ENCODE peak calls at places on chromosomes 1 and 21, in nine cellular contexts. Z, V, K, W, M, G, Y, A and Q are unnamed samples. For H3K9me3, the result is how much of the 10 kb centered on the place peaks cover.

GRCh38 chr1:213369465-213369864 is 318.4 kb downstream of the RPS6KC1 start:
- DNase-seq in W (no peak), M (no peak), Y (no peak), V (no peak), Z (no peak), G (no peak), K (no peak), A (no peak), Q (no peak)

GRCh38 chr1:96840396-96840795 is 118.8 kb downstream of the PTBP2 start:
- DNase-seq in A (no peak), K (no peak), W (no peak), Y (no peak), Z (no peak), G (no peak), M (no peak), V (no peak), Q (no peak)

GRCh38 chr1:227058321-227058751 is 118.2 kb downstream of the COQ8A start:
- DNase-seq in V (no peak), G (no peak), Z (no peak), A (no peak), W (no peak), Y (no peak), K (peak), M (no peak), Q (no peak)

GRCh38 chr1:16184557-16185303 is 27.7 kb downstream of the ARHGEF19 start:
- DNase-seq in A (no peak), Z (no peak), V (no peak), K (no peak), G (peak), M (no peak), Y (no peak), W (no peak), Q (no peak)

GRCh38 chr1:23651069-23651808 is 40.4 kb upstream of the RPL11 start:
- DNase-seq in Y (no peak), A (peak), M (no peak), Z (no peak), K (no peak), W (no peak), V (no peak), G (no peak), Q (no peak)

GRCh38 chr21:31142600-31142999 is 104.3 kb upstream of the KRTAP19-8 start:
- DNase-seq in Z (peak), Y (no peak), V (no peak), G (no peak), K (no peak), A (no peak), M (no peak), W (no peak), Q (peak)

GRCh38 chr21:18617291-18617690 is 213.7 kb upstream of the TMPRSS15 start:
- DNase-seq in Y (no peak), M (no peak), A (no peak), W (no peak), K (no peak), V (peak), Z (no peak), G (no peak), Q (no peak)

GRCh38 chr1:205270764-205271163 is 43.0 kb downstream of the TMCC2 start:
- DNase-seq in G (no peak), W (no peak), Z (no peak), V (no peak), A (no peak), M (no peak), K (peak), Y (no peak), Q (no peak)

GRCh38 chr1:231826566-231826965 is 200.0 kb downstream of the DISC1 start:
- DNase-seq in V (no peak), M (no peak), G (no peak), W (no peak), Z (no peak), A (no peak), Y (no peak), K (no peak), Q (no peak)
- H3K27ac ChIP-seq in V (no peak), M (no peak), G (no peak), W (no peak), Z (no peak), A (no peak), Y (no peak), K (no peak), Q (no peak)

GRCh38 chr21:14074177-14074576 is 136.6 kb downstream of the LIPI start:
- DNase-seq in K (no peak), Z (no peak), A (no peak), V (no peak), Y (no peak), G (no peak), W (no peak), M (no peak), Q (no peak)

GRCh38 chr21:14072761-14073535 is 137.8 kb downstream of the LIPI start:
- DNase-seq in W (no peak), G (no peak), K (no peak), Y (no peak), A (no peak), V (no peak), Z (no peak), M (no peak), Q (no peak)

GRCh38 chr21:14076143-14076806 is 134.5 kb downstream of the LIPI start:
- DNase-seq in V (no peak), Y (no peak), K (no peak), W (no peak), A (no peak), M (no peak), Z (no peak), G (no peak), Q (no peak)

GRCh38 chr21:14073615-14074014 is 137.1 kb downstream of the LIPI start:
- DNase-seq in Y (no peak), W (no peak), G (no peak), M (no peak), A (no peak), K (no peak), V (no peak), Z (no peak), Q (no peak)

GRCh38 chr21:14075346-14076142 is 135.2 kb downstream of the LIPI start:
- DNase-seq in G (no peak), Y (no peak), M (no peak), K (no peak), W (no peak), V (no peak), Z (no peak), A (no peak), Q (no peak)
- H3K9me3 ChIP-seq in G (under half), Y (under half), M (half or more), K (under half), W (under half), V (under half), Z (under half), A (under half), Q (under half)

GRCh38 chr1:198124665-198125064 is 32.1 kb upstream of the NEK7 start:
- DNase-seq in W (no peak), A (no peak), Y (no peak), M (no peak), K (no peak), Z (no peak), V (no peak), G (no peak), Q (no peak)
- H3K27ac ChIP-seq in W (no peak), A (no peak), Y (no peak), M (no peak), K (no peak), Z (no peak), V (no peak), G (no peak), Q (no peak)

GRCh38 chr1:239218296-239218695 is 168.1 kb upstream of the CHRM3 start:
- DNase-seq in K (no peak), Z (no peak), Y (no peak), M (no peak), W (no peak), V (no peak), G (no peak), A (no peak), Q (no peak)

GRCh38 chr1:239222999-239223398 is 163.4 kb upstream of the CHRM3 start:
- DNase-seq in Z (no peak), M (no peak), Y (no peak), K (no peak), G (no peak), A (no peak), V (no peak), W (no peak), Q (no peak)

GRCh38 chr1:239219679-239220078 is 166.7 kb upstream of the CHRM3 start:
- DNase-seq in W (no peak), V (no peak), K (no peak), G (no peak), Y (no peak), M (no peak), Z (no peak), A (no peak), Q (no peak)

GRCh38 chr1:239224100-239224499 is 162.3 kb upstream of the CHRM3 start:
- DNase-seq in Z (no peak), M (no peak), K (no peak), G (no peak), Y (no peak), V (peak), A (no peak), W (no peak), Q (no peak)

DNA sequence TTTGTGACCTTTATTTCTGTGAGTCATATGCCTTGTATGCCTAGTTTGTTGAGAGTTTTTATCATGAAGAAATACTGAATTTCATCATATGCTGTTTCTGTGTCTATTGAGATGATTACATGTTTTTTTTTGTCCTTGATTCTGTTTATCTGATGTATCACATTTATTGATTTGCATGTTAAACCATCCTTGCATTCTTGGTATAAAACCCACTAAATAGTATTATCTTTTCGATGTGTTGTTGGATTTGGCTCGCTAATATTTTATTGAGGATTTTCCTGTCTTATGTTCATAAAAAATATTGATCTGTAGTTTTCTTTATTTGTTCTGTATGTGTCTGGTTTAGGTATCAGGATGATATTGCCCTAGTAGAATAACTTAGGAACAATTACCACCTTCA is 164.7 kb upstream of the CHRM3 start:
- DNase-seq in G (no peak), Y (no peak), V (no peak), W (no peak), Z (no peak), A (no peak), M (no peak), K (no peak), Q (no peak)
- H3K9me3 ChIP-seq in G (under half), Y (under half), V (under half), W (under half), Z (under half), A (under half), M (half or more), K (under half), Q (under half)

GRCh38 chr1:192539450-192540132 is 36.0 kb upstream of the RGS1 start:
- DNase-seq in K (peak), Y (no peak), Z (no peak), V (no peak), W (no peak), M (no peak), G (no peak), A (no peak), Q (peak)
- H3K27ac ChIP-seq in K (peak), Y (peak), Z (peak), V (peak), W (peak), M (peak), G (peak), A (peak), Q (peak)

DNA sequence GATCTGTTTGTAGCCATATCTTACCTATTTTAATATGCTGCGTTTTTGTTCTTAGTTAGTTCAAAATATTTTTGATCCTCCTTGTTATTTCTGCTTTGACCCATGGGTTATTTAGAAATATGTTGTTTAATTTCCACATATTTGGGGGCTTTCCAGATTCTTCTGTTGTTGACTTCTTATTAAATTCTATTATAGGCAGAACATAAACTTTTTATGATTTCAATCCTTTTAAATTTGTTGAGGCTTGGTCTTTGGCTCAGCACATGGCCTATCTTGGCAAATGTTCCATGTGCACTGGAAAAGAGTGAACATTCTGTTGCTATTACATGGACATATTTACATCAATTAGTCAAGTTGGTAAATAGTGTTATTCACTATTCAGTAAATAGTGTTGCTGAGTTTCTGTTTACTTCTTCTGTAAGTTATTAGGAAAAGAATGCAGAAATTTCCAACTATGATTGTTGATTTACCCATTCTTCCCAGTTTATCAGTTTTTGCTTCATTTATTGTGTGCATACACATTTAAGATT is 75.4 kb downstream of the ETS2 start:
- DNase-seq in G (no peak), Z (no peak), A (no peak), M (no peak), W (no peak), K (peak), V (no peak), Y (no peak), Q (no peak)
- H3K9me3 ChIP-seq in G (under half), Z (under half), A (under half), M (under half), W (under half), K (under half), V (under half), Y (under half), Q (under half)

GRCh38 chr1:203591626-203592025 is 35.0 kb upstream of the ATP2B4 start:
- DNase-seq in G (no peak), Z (no peak), Y (no peak), M (no peak), A (no peak), K (no peak), V (no peak), W (no peak), Q (no peak)

GRCh38 chr1:203589201-203589600 is 37.4 kb upstream of the ATP2B4 start:
- DNase-seq in Z (no peak), M (no peak), G (no peak), A (no peak), W (no peak), Y (no peak), K (no peak), V (no peak), Q (no peak)

GRCh38 chr1:203592728-203593127 is 33.9 kb upstream of the ATP2B4 start:
- DNase-seq in G (no peak), M (no peak), W (no peak), Y (no peak), K (no peak), Z (no peak), V (no peak), A (no peak), Q (no peak)

GRCh38 chr1:203592156-203592555 is 34.5 kb upstream of the ATP2B4 start:
- DNase-seq in Z (no peak), K (no peak), G (no peak), A (no peak), M (no peak), Y (peak), V (no peak), W (no peak), Q (no peak)

DNA sequence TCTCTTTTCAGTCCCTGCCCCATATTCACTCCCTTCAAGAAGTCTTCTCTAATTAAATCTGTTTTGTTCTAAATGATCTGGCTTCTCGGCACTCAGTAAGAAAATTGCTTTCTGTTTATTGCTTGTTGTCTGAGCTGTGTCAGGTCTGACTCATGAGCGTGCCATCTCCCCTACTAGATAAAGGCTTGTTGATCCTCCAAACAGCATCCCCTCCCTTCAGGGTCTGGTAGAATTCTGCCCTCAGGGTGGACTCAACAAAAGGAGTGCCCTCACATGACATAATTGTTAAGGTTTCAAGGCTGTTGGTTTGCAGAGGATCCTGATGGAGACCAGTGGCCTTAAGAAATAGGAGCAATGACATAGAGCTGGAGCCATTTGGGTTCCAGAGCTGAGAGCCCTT is 36.1 kb upstream of the ATP2B4 start:
- DNase-seq in G (no peak), Z (no peak), W (no peak), M (no peak), Y (no peak), A (no peak), V (no peak), K (no peak), Q (no peak)
- H3K27ac ChIP-seq in G (no peak), Z (no peak), W (no peak), M (no peak), Y (peak), A (no peak), V (no peak), K (no peak), Q (no peak)

DNA sequence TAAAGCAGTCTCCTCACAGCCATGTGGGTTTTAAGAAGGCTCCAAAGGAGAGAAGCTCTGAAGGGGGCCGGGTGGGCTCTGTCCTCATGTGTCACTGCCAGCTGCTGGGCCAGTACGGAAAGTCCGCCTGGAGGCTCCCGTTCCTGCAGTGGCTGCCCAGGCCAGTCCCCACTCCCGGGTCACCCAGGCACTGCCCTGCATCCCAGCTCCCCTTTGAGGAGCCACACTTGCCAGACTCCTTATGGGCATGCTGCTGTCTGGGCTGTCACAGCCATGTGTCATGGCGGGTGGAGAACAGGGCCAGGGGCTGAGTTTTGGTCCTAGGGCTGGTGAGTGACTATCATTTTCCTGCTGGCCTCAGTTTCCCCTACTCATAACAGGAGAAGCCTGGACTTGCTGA is 79.4 kb upstream of the ACTRT2 start:
- DNase-seq in Z (no peak), G (no peak), M (no peak), V (no peak), W (no peak), A (peak), K (no peak), Y (no peak), Q (no peak)
- H3K9me3 ChIP-seq in Z (under half), G (under half), M (under half), V (under half), W (under half), A (under half), K (under half), Y (under half), Q (under half)

DNA sequence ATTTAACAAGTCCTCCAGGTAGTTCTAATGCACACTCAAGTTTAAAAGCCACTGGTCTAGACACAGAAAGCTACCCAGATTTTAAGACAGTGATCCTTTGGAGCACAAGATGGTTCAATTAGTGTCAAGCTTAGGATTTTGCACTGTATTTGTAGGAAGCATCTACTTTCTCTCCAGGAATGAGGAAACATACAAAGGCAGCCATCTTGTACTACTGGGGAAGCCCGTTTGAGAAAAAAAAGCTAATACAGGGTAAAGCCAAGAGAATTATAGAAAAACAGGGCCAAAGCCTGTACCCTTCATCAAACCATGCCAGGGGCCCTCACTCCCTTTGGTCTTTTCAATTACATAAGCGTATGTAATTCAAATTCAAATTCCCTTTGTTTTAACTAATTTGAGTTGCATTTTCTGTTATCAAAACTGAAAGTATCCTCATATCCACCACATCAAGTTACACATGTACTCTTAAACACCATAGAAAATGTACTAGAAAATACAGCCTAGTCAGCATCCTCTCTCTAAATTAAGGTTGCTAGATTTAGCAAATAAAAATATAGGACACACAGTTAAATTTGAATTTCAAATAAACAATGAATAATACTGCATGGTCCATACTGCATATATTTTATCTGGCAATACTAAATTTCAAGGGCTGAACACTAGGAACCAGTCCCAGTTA is 17.4 kb downstream of the PIK3R3 start:
- DNase-seq in G (no peak), W (no peak), A (no peak), Z (no peak), Y (no peak), V (peak), K (peak), M (no peak), Q (no peak)
- H3K27ac ChIP-seq in G (no peak), W (no peak), A (peak), Z (no peak), Y (no peak), V (peak), K (no peak), M (no peak), Q (no peak)

DNA sequence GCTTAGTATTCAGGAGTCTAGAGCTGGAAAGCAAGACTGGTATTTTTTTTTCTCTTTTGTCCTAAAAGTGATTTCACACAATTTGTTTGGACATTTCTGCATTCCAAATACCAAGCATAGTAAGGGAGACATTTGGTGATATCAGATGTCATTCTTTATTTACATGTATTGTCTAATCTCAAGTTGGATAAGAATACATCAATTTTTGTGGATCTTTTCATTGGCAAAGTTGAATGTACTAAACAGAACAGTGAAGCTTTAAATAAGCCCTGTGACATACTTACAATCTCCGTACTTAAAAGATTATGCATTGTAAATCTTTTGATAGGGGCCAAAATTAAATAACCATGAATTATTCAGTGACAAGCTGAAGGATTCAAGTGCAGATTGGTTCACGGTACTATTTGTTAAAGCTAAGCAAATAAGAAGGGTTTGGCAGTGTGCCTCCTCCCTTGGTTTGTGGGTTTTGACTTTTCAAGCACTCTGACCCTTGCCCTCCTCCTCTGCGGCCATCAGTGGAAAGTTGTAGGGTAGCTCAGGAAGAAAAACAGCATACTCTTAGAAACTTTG is 663.7 kb downstream of the ADGRL2 start:
- DNase-seq in Z (no peak), M (peak), W (peak), A (no peak), K (peak), G (no peak), V (no peak), Y (peak), Q (no peak)
- H3K9me3 ChIP-seq in Z (under half), M (under half), W (under half), A (under half), K (under half), G (under half), V (under half), Y (under half), Q (under half)